ENCODE peak calls at places on chromosome 15, in six cellular contexts. S is HFF-Myc, F is neural progenitor cell, X is A549, K is thyroid gland, Q is MM.1S. I is an unnamed sample.

GRCh38 chr15:84638103-84638502 is 16.0 kb downstream of the WDR73 start:
- DNase-seq in K (peak), S (no peak), F (no peak), Q (peak), X (no peak), I (peak)

GRCh38 chr15:56813995-56814394 is 80.7 kb upstream of the ZNF280D start:
- DNase-seq in S (no peak), X (no peak), F (no peak), Q (no peak), K (no peak), I (no peak)

GRCh38 chr15:58951388-58952060 is 18.0 kb upstream of the SLTM start:
- DNase-seq in K (no peak), X (no peak), F (no peak), S (peak), Q (no peak), I (peak)

GRCh38 chr15:56222302-56222701 is 21.4 kb downstream of the RFX7 start:
- DNase-seq in X (no peak), F (no peak), K (no peak), Q (no peak), S (no peak), I (no peak)

GRCh38 chr15:88730751-88731150 is 72.5 kb upstream of the ACAN start:
- DNase-seq in K (no peak), X (no peak), Q (no peak), S (no peak), F (no peak), I (no peak)

GRCh38 chr15:74780983-74781672 is 752 bp upstream of the CSK start:
- DNase-seq in F (no peak), S (no peak), K (no peak), Q (peak), X (no peak), I (peak)

GRCh38 chr15:66573719-66574641 is 8.2 kb upstream of the LCTL start:
- DNase-seq in X (no peak), K (no peak), S (peak), Q (no peak), F (no peak), I (no peak)

GRCh38 chr15:70142322-70143191 is 44.8 kb upstream of the TLE3 start:
- DNase-seq in Q (no peak), S (no peak), K (peak), F (no peak), X (no peak), I (no peak)

GRCh38 chr15:83164409-83165404 is 42.9 kb downstream of the HDGFL3 start:
- DNase-seq in K (no peak), Q (no peak), F (no peak), S (no peak), X (no peak), I (peak)

GRCh38 chr15:45120081-45120972 is 6.2 kb downstream of the DUOXA2 start:
- DNase-seq in F (no peak), X (no peak), Q (no peak), S (no peak), K (peak), I (no peak)

GRCh38 chr15:66750609-66751008 is 48.6 kb downstream of the SMAD6 start:
- DNase-seq in S (no peak), Q (no peak), X (no peak), F (no peak), K (no peak), I (no peak)

GRCh38 chr15:92902723-92903587 is 2.8 kb downstream of the CHD2 start:
- DNase-seq in X (no peak), S (no peak), F (no peak), Q (peak), K (no peak), I (peak)

GRCh38 chr15:82571722-82572222 is 31.5 kb upstream of the RPS17 start:
- DNase-seq in S (peak), F (peak), X (no peak), K (peak), Q (no peak), I (no peak)

GRCh38 chr15:85624241-85624855 is 170.4 kb downstream of the KLHL25 start:
- DNase-seq in S (no peak), K (no peak), F (no peak), X (no peak), Q (no peak), I (no peak)

GRCh38 chr15:88791637-88792036 is 11.6 kb upstream of the ACAN start:
- DNase-seq in X (no peak), S (no peak), K (no peak), F (no peak), Q (no peak), I (peak)

GRCh38 chr15:93170320-93170719 is 81.3 kb upstream of the RGMA start:
- DNase-seq in K (no peak), X (no peak), S (no peak), F (no peak), Q (no peak), I (no peak)

GRCh38 chr15:64883097-64883581 is 28.6 kb upstream of the ANKDD1A start:
- DNase-seq in Q (no peak), X (no peak), F (no peak), S (no peak), K (no peak), I (peak)

GRCh38 chr15:87420017-87420416 is 836.5 kb downstream of the NTRK3 start:
- DNase-seq in Q (no peak), K (no peak), F (no peak), S (no peak), X (no peak), I (no peak)

GRCh38 chr15:101523560-101523940 is 34.0 kb upstream of the PCSK6 start:
- DNase-seq in X (no peak), S (no peak), K (no peak), Q (no peak), F (no peak), I (no peak)

GRCh38 chr15:32668942-32669341 is 27.4 kb downstream of the SCG5 start:
- DNase-seq in S (no peak), F (peak), X (no peak), K (no peak), Q (no peak), I (no peak)

GRCh38 chr15:50353999-50354837 is 780 bp downstream of the GABPB1 start:
- DNase-seq in X (peak), F (peak), K (peak), Q (peak), S (peak), I (peak)

GRCh38 chr15:54960266-54960665 is 236.5 kb downstream of the RSL24D1 start:
- DNase-seq in X (no peak), S (no peak), Q (no peak), F (no peak), K (no peak), I (no peak)

GRCh38 chr15:27660676-27661075 is 438.4 kb downstream of the OCA2 start:
- DNase-seq in S (no peak), Q (no peak), F (no peak), X (no peak), K (no peak), I (peak)

GRCh38 chr15:59438891-59439290 is 905 bp downstream of the FAM81A start:
- DNase-seq in S (no peak), F (peak), X (no peak), Q (no peak), K (no peak), I (peak)

GRCh38 chr15:69193948-69194827 is 33.8 kb downstream of the GLCE start:
- DNase-seq in Q (no peak), S (peak), F (no peak), X (no peak), K (no peak), I (peak)

DNA sequence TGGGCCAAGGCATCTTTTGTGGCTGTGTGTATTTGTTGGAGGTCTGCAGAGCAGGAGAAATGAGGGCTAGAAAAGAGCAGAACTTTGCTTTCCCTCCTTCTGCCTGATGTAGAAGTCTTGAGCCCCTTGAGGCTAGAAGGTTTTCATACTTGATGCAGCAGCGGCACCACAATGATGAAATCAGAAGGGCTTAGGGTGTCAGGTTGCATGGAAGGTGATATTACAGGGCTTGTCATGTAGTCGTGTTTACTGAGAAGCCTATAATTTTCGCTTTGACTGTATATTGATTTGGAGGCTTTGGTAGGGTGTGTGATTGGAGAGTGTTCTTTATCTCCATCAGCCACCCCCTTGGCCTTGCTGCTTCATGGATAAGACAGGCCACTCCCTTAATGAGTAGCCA is 339.8 kb downstream of the THSD4 start:
- DNase-seq in F (no peak), K (no peak), S (no peak), Q (no peak), X (no peak), I (peak)
- H3K4me3 ChIP-seq in F (no peak), K (no peak), S (no peak), Q (no peak), X (no peak), I (no peak)

GRCh38 chr15:53513431-53513830 is 246.0 kb downstream of the WDR72 start:
- DNase-seq in K (no peak), X (no peak), Q (no peak), F (no peak), S (no peak), I (no peak)

GRCh38 chr15:53511175-53511574 is 248.3 kb downstream of the WDR72 start:
- DNase-seq in X (no peak), F (no peak), Q (no peak), K (no peak), S (no peak), I (no peak)

GRCh38 chr15:53506370-53506769 is 253.1 kb downstream of the WDR72 start:
- DNase-seq in X (peak), F (no peak), K (no peak), S (no peak), Q (no peak), I (no peak)

GRCh38 chr15:53512029-53512428 is 247.4 kb downstream of the WDR72 start:
- DNase-seq in S (no peak), F (no peak), Q (peak), X (no peak), K (no peak), I (no peak)
- TF ChIP-seq CTCF in S (no peak), F (peak), Q (peak), X (peak), K (no peak), I (no peak)

GRCh38 chr15:63504247-63504978 is at the start of gene USP3:
- DNase-seq in F (peak), K (peak), X (peak), Q (peak), S (peak), I (peak)
- H3K4me3 ChIP-seq in F (peak), K (peak), X (peak), Q (peak), S (peak), I (peak)

DNA sequence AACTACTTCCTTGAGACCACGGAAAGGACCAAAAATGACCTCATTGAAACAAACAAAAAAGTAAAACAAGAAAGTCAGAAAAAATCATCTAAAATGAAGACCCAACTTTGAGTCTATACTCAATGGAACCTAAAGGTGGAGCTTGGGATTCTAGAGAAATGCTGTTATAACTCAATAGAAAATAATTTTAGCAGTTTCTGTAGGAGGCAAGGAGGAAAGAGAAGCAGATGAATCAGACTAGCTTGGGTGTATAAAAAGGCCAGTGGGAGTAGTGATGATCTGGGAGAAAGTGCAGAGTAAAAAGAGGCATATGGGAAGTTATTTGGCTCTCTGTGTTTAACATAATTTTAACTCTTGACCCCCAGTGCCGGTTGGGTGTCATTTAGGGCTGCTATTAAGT is 94.4 kb downstream of the TMCO5A start:
- DNase-seq in K (no peak), Q (no peak), F (no peak), X (no peak), S (no peak), I (no peak)
- TF ChIP-seq CTCF in K (no peak), Q (no peak), F (no peak), X (no peak), S (no peak), I (no peak)

DNA sequence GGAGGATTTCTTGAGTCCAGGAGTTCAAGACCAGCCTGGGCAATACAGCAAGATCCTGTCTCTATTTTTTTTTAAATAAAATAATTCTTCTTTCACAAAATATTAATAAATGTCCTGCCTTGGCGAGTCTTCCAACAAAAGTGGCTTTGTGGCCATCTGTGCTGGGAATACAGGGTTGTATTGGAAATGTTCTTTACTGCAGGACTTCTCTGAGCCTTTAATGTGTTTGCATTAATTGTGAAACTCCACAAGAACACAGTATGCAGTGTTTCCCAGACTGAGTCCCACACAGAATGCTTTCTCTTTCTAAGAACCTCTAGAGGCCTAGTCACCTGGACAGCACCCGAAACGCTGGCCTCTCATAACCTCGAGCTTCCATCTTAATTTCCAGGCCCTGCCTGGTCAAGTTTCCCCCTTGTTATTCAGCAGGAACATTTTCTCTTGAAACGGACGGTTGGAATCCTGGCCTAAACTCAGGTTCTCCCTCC is 85.4 kb upstream of the ARRDC4 start:
- DNase-seq in S (no peak), K (no peak), F (no peak), Q (no peak), X (peak), I (no peak)
- H3K4me3 ChIP-seq in S (no peak), K (no peak), F (no peak), Q (no peak), X (peak), I (peak)

GRCh38 chr15:29223640-29224039 is 46.0 kb downstream of the NSMCE3 start:
- DNase-seq in K (no peak), Q (no peak), X (no peak), S (no peak), F (no peak), I (no peak)
- TF ChIP-seq CTCF in K (no peak), Q (no peak), X (no peak), S (no peak), F (no peak), I (no peak)

DNA sequence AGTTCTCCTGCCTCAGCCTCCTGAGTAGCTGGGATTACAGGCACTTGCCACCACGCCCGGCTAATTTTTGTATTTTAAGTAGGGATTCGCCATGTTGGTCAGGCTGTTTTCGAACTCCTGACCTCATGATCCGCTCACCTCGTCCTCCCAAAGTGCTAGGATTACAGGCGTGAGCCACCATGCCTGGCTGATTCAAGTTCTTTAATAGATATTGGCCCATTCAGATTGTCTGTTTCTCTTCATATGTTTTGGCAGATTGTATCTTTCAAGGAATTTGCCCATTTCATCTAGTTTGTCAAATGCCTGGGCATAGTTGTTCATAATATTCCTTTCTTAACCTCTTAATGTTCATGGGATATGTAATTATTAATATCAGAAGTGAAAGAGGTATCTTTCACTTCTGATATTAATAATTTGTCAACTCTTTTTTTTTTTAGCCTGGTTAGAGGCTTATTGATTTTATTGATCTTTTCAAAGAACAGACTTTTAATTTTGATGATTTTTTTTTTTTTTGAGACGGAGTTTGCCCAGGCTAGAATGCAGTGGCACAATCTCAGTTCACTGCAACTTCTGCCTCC is 40.2 kb upstream of the ZFAND6 start:
- DNase-seq in K (no peak), Q (no peak), S (no peak), X (no peak), F (no peak), I (no peak)
- H3K4me3 ChIP-seq in K (no peak), Q (no peak), S (no peak), X (no peak), F (no peak), I (no peak)

GRCh38 chr15:41610048-41610447 is 50.2 kb upstream of the MGA start:
- DNase-seq in S (no peak), K (no peak), Q (no peak), X (no peak), F (no peak), I (peak)
- TF ChIP-seq CTCF in S (no peak), K (no peak), Q (no peak), X (no peak), F (no peak), I (no peak)